ENCODE peak calls at places on chromosomes 4 and X, in seven cellular contexts. C, K, O, B, A, H and M are unnamed samples.

GRCh38 chr4:112897548-112897947 is 151.9 kb upstream of the ANK2 start:
- DNase-seq in C (peak; percentile 6), A (no peak), O (no peak), H (no peak), B (no peak), K (no peak), M (no peak)

GRCh38 chr4:86033171-86033570 is 326.7 kb downstream of the MAPK10 start:
- DNase-seq in K (peak; percentile 91), C (peak; percentile 64), A (no peak), B (peak; percentile 86), H (no peak), O (no peak), M (peak; percentile 15)

GRCh38 chr4:151865327-151865726 is 104.5 kb upstream of the GATB start:
- DNase-seq in A (no peak), H (no peak), O (no peak), C (no peak), K (no peak), B (no peak), M (no peak)

GRCh38 chr4:126839066-126839465 is 793.7 kb upstream of the INTU start:
- DNase-seq in H (no peak), O (no peak), C (no peak), B (peak; percentile 50), A (no peak), K (peak; percentile 32), M (no peak)

GRCh38 chrX:122091571-122091970 is 1044.2 kb downstream of the GLUD2 start:
- DNase-seq in B (no peak), A (no peak), C (no peak), H (no peak), O (no peak), K (no peak), M (no peak)

GRCh38 chrX:116239944-116240391 is 69.4 kb downstream of the AGTR2 start:
- DNase-seq in A (no peak), C (peak; percentile 80), O (no peak), H (no peak), B (peak; percentile 71), K (peak; percentile 37), M (no peak)

GRCh38 chr4:165312506-165312905 is 15.0 kb upstream of the MSMO1 start:
- DNase-seq in K (no peak), H (no peak), A (no peak), O (no peak), B (peak; percentile 62), C (peak; percentile 68), M (no peak)

GRCh38 chr4:107935246-107935645 is 3.9 kb downstream of the CYP2U1 start:
- DNase-seq in H (no peak), K (no peak), A (no peak), B (no peak), O (no peak), C (no peak), M (no peak)

GRCh38 chrX:17738002-17738713 is 865 bp downstream of the SCML1 start:
- DNase-seq in O (no peak), A (no peak), B (peak; percentile 68), K (no peak), C (peak; percentile 45), H (peak; percentile 31), M (peak; percentile 54)

GRCh38 chr4:14117575-14118228 is 490.2 kb upstream of the BOD1L1 start:
- DNase-seq in B (no peak), K (no peak), A (no peak), C (no peak), O (no peak), H (no peak), M (no peak)

GRCh38 chr4:89420507-89420906 is 112.9 kb upstream of the GPRIN3 start:
- DNase-seq in B (no peak), H (no peak), C (no peak), K (no peak), A (no peak), O (no peak), M (no peak)